ENCODE peak calls at places on chromosomes 16 and 17, in six cellular contexts. One of them, this sample, is unnamed.

GRCh38 chr16:23206986-23207385 is 24.4 kb downstream of the SCNN1G start:
- DNase-seq in uterus: no peak
- DNase-seq in cardiac muscle cell: no peak
- DNase-seq in HL-60: no peak
- DNase-seq in stomach: no peak
- DNase-seq in esophagus squamous epithelium: no peak
- DNase-seq in this sample: no peak

GRCh38 chr17:36632916-36633846 is 31.8 kb downstream of the MRM1 start:
- DNase-seq in uterus: no peak
- DNase-seq in stomach: no peak
- DNase-seq in HL-60: no peak
- DNase-seq in cardiac muscle cell: no peak
- DNase-seq in esophagus squamous epithelium: no peak
- DNase-seq in this sample: no peak

GRCh38 chr17:37740861-37741260 is 4.0 kb downstream of the HNF1B start:
- DNase-seq in cardiac muscle cell: no peak
- DNase-seq in uterus: no peak
- DNase-seq in stomach: no peak
- DNase-seq in HL-60: no peak
- DNase-seq in esophagus squamous epithelium: no peak
- DNase-seq in this sample: no peak

GRCh38 chr16:3246876-3247275 is 9.6 kb downstream of the MEFV start:
- DNase-seq in stomach: no peak
- DNase-seq in cardiac muscle cell: no peak
- DNase-seq in HL-60: no peak
- DNase-seq in esophagus squamous epithelium: no peak
- DNase-seq in uterus: no peak
- DNase-seq in this sample: no peak

GRCh38 chr16:89722392-89723278 is 1.3 kb downstream of the ZNF276 start:
- DNase-seq in HL-60: no peak
- DNase-seq in esophagus squamous epithelium: peak
- DNase-seq in stomach: peak
- DNase-seq in uterus: peak
- DNase-seq in cardiac muscle cell: no peak
- DNase-seq in this sample: peak

GRCh38 chr16:77833906-77834599 is 45.7 kb downstream of the VAT1L start:
- DNase-seq in cardiac muscle cell: no peak
- DNase-seq in uterus: no peak
- DNase-seq in stomach: no peak
- DNase-seq in esophagus squamous epithelium: no peak
- DNase-seq in HL-60: no peak
- DNase-seq in this sample: peak

GRCh38 chr17:44767493-44767892 is 8.7 kb downstream of the ADAM11 start:
- DNase-seq in uterus: no peak
- DNase-seq in esophagus squamous epithelium: no peak
- DNase-seq in stomach: no peak
- DNase-seq in cardiac muscle cell: no peak
- DNase-seq in HL-60: no peak
- DNase-seq in this sample: no peak

GRCh38 chr17:6755731-6756184 is at the start of gene XAF1:
- DNase-seq in stomach: peak
- DNase-seq in HL-60: no peak
- DNase-seq in uterus: peak
- DNase-seq in esophagus squamous epithelium: no peak
- DNase-seq in cardiac muscle cell: no peak
- DNase-seq in this sample: peak

GRCh38 chr16:66364117-66364958 is 2.2 kb upstream of the CDH5 start:
- DNase-seq in uterus: peak
- DNase-seq in cardiac muscle cell: no peak
- DNase-seq in stomach: no peak
- DNase-seq in HL-60: no peak
- DNase-seq in esophagus squamous epithelium: no peak
- DNase-seq in this sample: peak

GRCh38 chr16:66728804-66729203 is 22.6 kb downstream of the DYNC1LI2 start:
- DNase-seq in cardiac muscle cell: no peak
- DNase-seq in stomach: no peak
- DNase-seq in uterus: no peak
- DNase-seq in HL-60: no peak
- DNase-seq in esophagus squamous epithelium: no peak
- DNase-seq in this sample: no peak

GRCh38 chr16:65314246-65315003 is 192.6 kb upstream of the CDH11 start:
- DNase-seq in esophagus squamous epithelium: no peak
- DNase-seq in HL-60: no peak
- DNase-seq in cardiac muscle cell: no peak
- DNase-seq in uterus: no peak
- DNase-seq in stomach: no peak
- DNase-seq in this sample: no peak

GRCh38 chr17:12568358-12569251 is 97.1 kb upstream of the MYOCD start:
- DNase-seq in stomach: no peak
- DNase-seq in esophagus squamous epithelium: no peak
- DNase-seq in cardiac muscle cell: no peak
- DNase-seq in uterus: no peak
- DNase-seq in HL-60: no peak
- DNase-seq in this sample: no peak

GRCh38 chr16:1377406-1378010 is 25.8 kb downstream of the GNPTG start:
- DNase-seq in esophagus squamous epithelium: no peak
- DNase-seq in stomach: no peak
- DNase-seq in uterus: no peak
- DNase-seq in cardiac muscle cell: no peak
- DNase-seq in HL-60: no peak
- DNase-seq in this sample: no peak

GRCh38 chr16:51487880-51488279 is 336.8 kb upstream of the SALL1 start:
- DNase-seq in HL-60: no peak
- DNase-seq in uterus: no peak
- DNase-seq in esophagus squamous epithelium: no peak
- DNase-seq in cardiac muscle cell: no peak
- DNase-seq in stomach: no peak
- DNase-seq in this sample: no peak

GRCh38 chr17:2718150-2718938 is 6.8 kb upstream of the CLUH start:
- DNase-seq in uterus: no peak
- DNase-seq in HL-60: no peak
- DNase-seq in stomach: no peak
- DNase-seq in cardiac muscle cell: no peak
- DNase-seq in esophagus squamous epithelium: no peak
- DNase-seq in this sample: no peak

GRCh38 chr16:2533912-2534311 is 2.7 kb upstream of the CEMP1 start:
- DNase-seq in uterus: no peak
- DNase-seq in stomach: no peak
- DNase-seq in HL-60: no peak
- DNase-seq in esophagus squamous epithelium: no peak
- DNase-seq in cardiac muscle cell: no peak
- DNase-seq in this sample: no peak

GRCh38 chr17:68319420-68320162 is 28.3 kb downstream of the ARSG start:
- DNase-seq in cardiac muscle cell: no peak
- DNase-seq in uterus: no peak
- DNase-seq in stomach: no peak
- DNase-seq in HL-60: no peak
- DNase-seq in esophagus squamous epithelium: no peak
- DNase-seq in this sample: no peak

GRCh38 chr17:40301315-40301714 is 7.7 kb upstream of the RARA start:
- DNase-seq in uterus: no peak
- DNase-seq in esophagus squamous epithelium: no peak
- DNase-seq in HL-60: no peak
- DNase-seq in stomach: peak
- DNase-seq in cardiac muscle cell: no peak
- DNase-seq in this sample: no peak

GRCh38 chr17:68698761-68699160 is 97.6 kb upstream of the FAM20A start:
- DNase-seq in HL-60: no peak
- DNase-seq in stomach: no peak
- DNase-seq in uterus: no peak
- DNase-seq in cardiac muscle cell: no peak
- DNase-seq in esophagus squamous epithelium: no peak
- DNase-seq in this sample: peak

GRCh38 chr16:2288701-2289100 is 20.8 kb upstream of the RNPS1 start:
- DNase-seq in esophagus squamous epithelium: no peak
- DNase-seq in HL-60: no peak
- DNase-seq in stomach: no peak
- DNase-seq in uterus: no peak
- DNase-seq in cardiac muscle cell: no peak
- DNase-seq in this sample: no peak

GRCh38 chr17:5019475-5019956 is 15.7 kb downstream of the SLC52A1 start:
- DNase-seq in esophagus squamous epithelium: no peak
- DNase-seq in cardiac muscle cell: no peak
- DNase-seq in stomach: no peak
- DNase-seq in HL-60: no peak
- DNase-seq in uterus: no peak
- DNase-seq in this sample: no peak

GRCh38 chr17:65696739-65697394 is 135.4 kb upstream of the AXIN2 start:
- DNase-seq in stomach: no peak
- DNase-seq in HL-60: no peak
- DNase-seq in esophagus squamous epithelium: no peak
- DNase-seq in cardiac muscle cell: no peak
- DNase-seq in uterus: peak
- DNase-seq in this sample: peak

GRCh38 chr17:50479522-50480141 is 972 bp downstream of the RSAD1 start:
- DNase-seq in HL-60: peak
- DNase-seq in cardiac muscle cell: peak
- DNase-seq in uterus: peak
- DNase-seq in esophagus squamous epithelium: peak
- DNase-seq in stomach: peak
- DNase-seq in this sample: peak

GRCh38 chr16:88970095-88970494 is 6.9 kb downstream of the CBFA2T3 start:
- DNase-seq in cardiac muscle cell: no peak
- DNase-seq in HL-60: no peak
- DNase-seq in esophagus squamous epithelium: no peak
- DNase-seq in uterus: no peak
- DNase-seq in stomach: no peak
- DNase-seq in this sample: no peak

GRCh38 chr17:16328997-16329396 is 24.3 kb downstream of the CENPV start:
- DNase-seq in uterus: no peak
- DNase-seq in stomach: no peak
- DNase-seq in HL-60: no peak
- DNase-seq in cardiac muscle cell: no peak
- DNase-seq in esophagus squamous epithelium: no peak
- DNase-seq in this sample: no peak

GRCh38 chr16:87704754-87705353 is 60.9 kb downstream of the KLHDC4 start:
- DNase-seq in esophagus squamous epithelium: no peak
- DNase-seq in HL-60: no peak
- DNase-seq in uterus: no peak
- DNase-seq in cardiac muscle cell: no peak
- DNase-seq in stomach: no peak
- DNase-seq in this sample: no peak

GRCh38 chr16:66455970-66456369 is 28.9 kb downstream of the BEAN1 start:
- DNase-seq in stomach: no peak
- DNase-seq in uterus: no peak
- DNase-seq in esophagus squamous epithelium: no peak
- DNase-seq in HL-60: no peak
- DNase-seq in cardiac muscle cell: no peak
- DNase-seq in this sample: no peak

GRCh38 chr17:75724016-75725003 is 3.1 kb downstream of the ITGB4 start:
- DNase-seq in uterus: no peak
- DNase-seq in stomach: no peak
- DNase-seq in esophagus squamous epithelium: no peak
- DNase-seq in cardiac muscle cell: no peak
- DNase-seq in HL-60: no peak
- DNase-seq in this sample: no peak
- H3K4me3 ChIP-seq in uterus: no peak
- H3K4me3 ChIP-seq in stomach: no peak
- H3K4me3 ChIP-seq in esophagus squamous epithelium: peak
- H3K4me3 ChIP-seq in cardiac muscle cell: no peak
- H3K4me3 ChIP-seq in HL-60: no peak
- H3K4me3 ChIP-seq in this sample: no peak

GRCh38 chr17:55266051-55266957 is 1.5 kb downstream of the HLF start:
- DNase-seq in stomach: no peak
- DNase-seq in HL-60: no peak
- DNase-seq in uterus: peak
- DNase-seq in esophagus squamous epithelium: no peak
- DNase-seq in cardiac muscle cell: no peak
- DNase-seq in this sample: no peak

GRCh38 chr17:55269894-55270293 is 5.1 kb downstream of the HLF start:
- DNase-seq in stomach: no peak
- DNase-seq in esophagus squamous epithelium: no peak
- DNase-seq in uterus: no peak
- DNase-seq in cardiac muscle cell: no peak
- DNase-seq in HL-60: no peak
- DNase-seq in this sample: no peak

GRCh38 chr17:55268649-55269480 is 4.1 kb downstream of the HLF start:
- DNase-seq in esophagus squamous epithelium: no peak
- DNase-seq in HL-60: no peak
- DNase-seq in uterus: no peak
- DNase-seq in cardiac muscle cell: no peak
- DNase-seq in stomach: no peak
- DNase-seq in this sample: no peak

GRCh38 chr17:55266958-55267688 is 2.4 kb downstream of the HLF start:
- DNase-seq in stomach: no peak
- DNase-seq in esophagus squamous epithelium: no peak
- DNase-seq in HL-60: no peak
- DNase-seq in cardiac muscle cell: no peak
- DNase-seq in uterus: no peak
- DNase-seq in this sample: peak

GRCh38 chr17:55267777-55268648 is 3.3 kb downstream of the HLF start:
- DNase-seq in uterus: no peak
- DNase-seq in cardiac muscle cell: no peak
- DNase-seq in esophagus squamous epithelium: no peak
- DNase-seq in stomach: no peak
- DNase-seq in HL-60: no peak
- DNase-seq in this sample: no peak
- H3K4me3 ChIP-seq in uterus: peak
- H3K4me3 ChIP-seq in cardiac muscle cell: no peak
- H3K4me3 ChIP-seq in esophagus squamous epithelium: peak
- H3K4me3 ChIP-seq in stomach: peak
- H3K4me3 ChIP-seq in HL-60: no peak
- H3K4me3 ChIP-seq in this sample: no peak

DNA sequence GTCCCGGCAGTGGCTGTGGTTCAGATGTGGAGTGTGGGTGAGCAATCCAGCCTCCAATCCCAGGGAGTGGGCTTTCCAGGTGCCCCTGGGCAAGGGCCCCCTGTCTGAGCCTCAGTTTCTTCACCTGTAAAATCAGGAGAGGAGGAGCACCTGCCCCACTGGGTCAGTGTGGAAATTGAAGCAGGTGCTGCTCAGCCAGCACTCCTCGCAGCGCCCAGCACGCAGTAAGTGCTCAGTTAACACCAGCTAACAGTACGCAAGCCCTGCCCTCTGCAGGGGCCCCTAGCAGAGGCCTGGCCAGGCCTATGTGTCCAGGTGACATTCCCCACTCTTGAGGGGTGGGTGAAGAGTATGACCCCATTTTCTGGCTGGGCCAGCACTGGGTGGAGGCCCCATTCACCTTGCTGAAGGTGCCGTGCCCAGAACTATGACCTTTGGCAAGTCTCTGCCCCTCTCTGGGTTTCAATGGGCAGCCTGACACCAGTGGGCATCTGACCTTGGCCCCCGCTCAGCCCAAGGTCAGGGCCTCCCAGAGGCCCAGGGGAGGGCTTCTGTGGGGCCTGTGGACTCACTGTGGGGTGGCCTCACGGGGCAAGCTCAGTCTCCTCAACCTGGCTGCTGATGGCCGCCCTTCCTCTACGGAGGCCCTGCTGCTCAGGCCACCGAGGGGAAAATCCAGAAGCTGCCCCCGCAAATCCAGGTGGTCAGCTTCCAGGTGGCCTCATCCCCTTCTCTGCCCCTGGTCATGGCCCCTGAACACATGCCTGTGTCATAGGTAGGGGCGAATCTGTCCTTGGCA is 2.5 kb downstream of the MTSS2 start:
- DNase-seq in cardiac muscle cell: no peak
- DNase-seq in uterus: no peak
- DNase-seq in HL-60: no peak
- DNase-seq in stomach: no peak
- DNase-seq in esophagus squamous epithelium: no peak
- DNase-seq in this sample: no peak
- H3K4me3 ChIP-seq in cardiac muscle cell: no peak
- H3K4me3 ChIP-seq in uterus: peak
- H3K4me3 ChIP-seq in HL-60: no peak
- H3K4me3 ChIP-seq in stomach: peak
- H3K4me3 ChIP-seq in esophagus squamous epithelium: no peak
- H3K4me3 ChIP-seq in this sample: no peak

GRCh38 chr17:31492880-31493655 is 101.6 kb downstream of the RAB11FIP4 start:
- DNase-seq in esophagus squamous epithelium: peak
- DNase-seq in cardiac muscle cell: no peak
- DNase-seq in HL-60: peak
- DNase-seq in stomach: peak
- DNase-seq in uterus: no peak
- DNase-seq in this sample: no peak
- H3K4me3 ChIP-seq in esophagus squamous epithelium: no peak
- H3K4me3 ChIP-seq in cardiac muscle cell: no peak
- H3K4me3 ChIP-seq in HL-60: no peak
- H3K4me3 ChIP-seq in stomach: no peak
- H3K4me3 ChIP-seq in uterus: no peak
- H3K4me3 ChIP-seq in this sample: no peak

This sample was measured in fibroblast of the aortic adventitia.